ENCODE peak calls at places on chromosomes 16 and 17, in ten cellular contexts. T is choroid plexus epithelial cell; G is CD8-positive, alpha-beta memory T cell; C is endothelial cell of umbilical vein; R is aorta; M is heart left ventricle; F is A549; Q is CD4-positive, CD25-positive, alpha-beta regulatory T cell; D is heart right ventricle; U is left ventricle myocardium inferior. W is an unnamed sample.

GRCh38 chr17:17181666-17182600 is 24.2 kb downstream of the PLD6 start:
- DNase-seq in T (no peak), G (no peak), C (no peak), R (no peak), M (no peak), F (no peak), Q (no peak), D (no peak), U (no peak), W (peak)

GRCh38 chr16:83887088-83887487 is 11.8 kb upstream of the MLYCD start:
- DNase-seq in T (peak), G (no peak), C (no peak), R (no peak), M (no peak), F (peak), Q (no peak), D (no peak), U (no peak), W (no peak)

GRCh38 chr17:37672545-37673078 is 29.4 kb upstream of the DDX52 start:
- DNase-seq in T (no peak), G (no peak), C (no peak), R (no peak), M (no peak), F (no peak), Q (no peak), D (no peak), U (no peak), W (no peak)

GRCh38 chr17:78267257-78268073 is 36.0 kb downstream of the TMEM235 start:
- DNase-seq in T (no peak), G (peak), C (no peak), R (peak), M (no peak), F (no peak), Q (no peak), D (no peak), U (no peak), W (no peak)

GRCh38 chr17:77372444-77373297 is 231.9 kb downstream of the SEC14L1 start:
- DNase-seq in T (peak), G (peak), C (peak), R (peak), M (peak), F (no peak), Q (peak), D (peak), U (peak), W (peak)

GRCh38 chr16:49116873-49117272 is 164.8 kb downstream of the CBLN1 start:
- DNase-seq in T (no peak), G (no peak), C (no peak), R (no peak), M (no peak), F (no peak), Q (no peak), D (no peak), U (no peak), W (no peak)

GRCh38 chr17:9874722-9875121 is 30.3 kb downstream of the RCVRN start:
- DNase-seq in T (no peak), G (no peak), C (no peak), R (no peak), M (no peak), F (peak), Q (no peak), D (no peak), U (no peak), W (no peak)

GRCh38 chr16:87431926-87432325 is 39.8 kb downstream of the MAP1LC3B start:
- DNase-seq in T (peak), G (no peak), C (no peak), R (no peak), M (no peak), F (no peak), Q (no peak), D (no peak), U (no peak), W (no peak)

GRCh38 chr17:81831957-81832607 is 1.0 kb downstream of the MCRIP1 start:
- DNase-seq in T (no peak), G (peak), C (no peak), R (no peak), M (peak), F (no peak), Q (peak), D (no peak), U (no peak), W (peak)

GRCh38 chr17:18040287-18040858 is 1.2 kb downstream of the GID4 start:
- DNase-seq in T (no peak), G (no peak), C (no peak), R (no peak), M (no peak), F (no peak), Q (no peak), D (no peak), U (no peak), W (no peak)

GRCh38 chr17:42198897-42199296 is 4.6 kb upstream of the GHDC start:
- DNase-seq in T (no peak), G (no peak), C (no peak), R (no peak), M (no peak), F (no peak), Q (no peak), D (no peak), U (no peak), W (no peak)

GRCh38 chr17:235831-236640 is 54.6 kb upstream of the DOC2B start:
- DNase-seq in T (no peak), G (peak), C (no peak), R (peak), M (peak), F (no peak), Q (no peak), D (no peak), U (peak), W (no peak)

GRCh38 chr16:58306327-58306726 is 11.5 kb upstream of the PRSS54 start:
- DNase-seq in T (peak), G (peak), C (peak), R (no peak), M (no peak), F (peak), Q (peak), D (no peak), U (no peak), W (peak)

GRCh38 chr16:89407282-89407924 is 83.0 kb downstream of the ANKRD11 start:
- DNase-seq in T (no peak), G (no peak), C (peak), R (peak), M (no peak), F (no peak), Q (no peak), D (no peak), U (no peak), W (peak)

GRCh38 chr17:59695943-59696681 is 11.1 kb downstream of the PTRH2 start:
- DNase-seq in T (peak), G (no peak), C (no peak), R (no peak), M (no peak), F (peak), Q (no peak), D (no peak), U (no peak), W (no peak)

GRCh38 chr16:80852261-80852872 is 48.0 kb upstream of the CDYL2 start:
- DNase-seq in T (peak), G (no peak), C (peak), R (no peak), M (no peak), F (peak), Q (no peak), D (no peak), U (no peak), W (peak)

GRCh38 chr17:64647817-64648216 is 14.3 kb downstream of the SMURF2 start:
- DNase-seq in T (no peak), G (no peak), C (no peak), R (no peak), M (no peak), F (no peak), Q (no peak), D (no peak), U (no peak), W (no peak)

GRCh38 chr17:42337442-42337841 is 49.1 kb downstream of the STAT5A start:
- DNase-seq in T (peak), G (peak), C (no peak), R (no peak), M (no peak), F (no peak), Q (no peak), D (no peak), U (no peak), W (peak)

GRCh38 chr17:14428640-14429029 is 127.8 kb downstream of the HS3ST3B1 start:
- DNase-seq in T (no peak), G (peak), C (no peak), R (no peak), M (no peak), F (no peak), Q (no peak), D (no peak), U (no peak), W (peak)

GRCh38 chr16:77775911-77776909 is 12.2 kb upstream of the VAT1L start:
- DNase-seq in T (peak), G (no peak), C (no peak), R (no peak), M (no peak), F (no peak), Q (no peak), D (no peak), U (no peak), W (no peak)

GRCh38 chr17:62105861-62106260 is 40.8 kb upstream of the MED13 start:
- DNase-seq in T (no peak), G (no peak), C (no peak), R (no peak), M (no peak), F (no peak), Q (no peak), D (no peak), U (no peak), W (no peak)

GRCh38 chr16:72552675-72553074 is 380.7 kb upstream of the PMFBP1 start:
- DNase-seq in T (peak), G (no peak), C (no peak), R (no peak), M (no peak), F (no peak), Q (no peak), D (no peak), U (no peak), W (no peak)

GRCh38 chr16:84136331-84137125 is 8.4 kb downstream of the HSDL1 start:
- DNase-seq in T (peak), G (no peak), C (no peak), R (no peak), M (no peak), F (no peak), Q (no peak), D (no peak), U (no peak), W (no peak)

GRCh38 chr17:30952645-30953393 is 18.0 kb upstream of the RNF135 start:
- DNase-seq in T (no peak), G (peak), C (no peak), R (peak), M (peak), F (no peak), Q (no peak), D (no peak), U (no peak), W (no peak)

GRCh38 chr17:72370819-72371218 is 250.0 kb downstream of the SOX9 start:
- DNase-seq in T (peak), G (no peak), C (no peak), R (no peak), M (no peak), F (peak), Q (no peak), D (no peak), U (no peak), W (no peak)

GRCh38 chr17:50511058-50511457 is 2.8 kb downstream of the MYCBPAP start:
- DNase-seq in T (peak), G (peak), C (no peak), R (no peak), M (no peak), F (no peak), Q (peak), D (no peak), U (no peak), W (no peak)

GRCh38 chr17:43444223-43445008 is 39.4 kb upstream of the DHX8 start:
- DNase-seq in T (peak), G (no peak), C (no peak), R (no peak), M (no peak), F (no peak), Q (no peak), D (no peak), U (no peak), W (no peak)

GRCh38 chr16:52852978-52853377 is 199.7 kb downstream of the CHD9NB start:
- DNase-seq in T (no peak), G (no peak), C (no peak), R (no peak), M (no peak), F (no peak), Q (no peak), D (no peak), U (no peak), W (no peak)

GRCh38 chr16:50399411-50399810 is 30.6 kb upstream of the BRD7 start:
- DNase-seq in T (no peak), G (no peak), C (no peak), R (no peak), M (no peak), F (no peak), Q (no peak), D (no peak), U (no peak), W (no peak)

GRCh38 chr17:7034955-7035590 is 742 bp upstream of the SLC16A13 start:
- DNase-seq in T (no peak), G (peak), C (peak), R (no peak), M (no peak), F (no peak), Q (no peak), D (peak), U (no peak), W (peak)

GRCh38 chr17:77436058-77436442 is 295.3 kb downstream of the SEC14L1 start:
- DNase-seq in T (no peak), G (no peak), C (peak), R (no peak), M (peak), F (no peak), Q (no peak), D (peak), U (peak), W (no peak)

GRCh38 chr16:84684592-84684965 is 15.2 kb upstream of the USP10 start:
- DNase-seq in T (no peak), G (no peak), C (no peak), R (no peak), M (no peak), F (no peak), Q (no peak), D (no peak), U (no peak), W (no peak)

GRCh38 chr16:22898131-22898530 is 84.2 kb downstream of the HS3ST2 start:
- DNase-seq in T (no peak), G (no peak), C (no peak), R (no peak), M (no peak), F (no peak), Q (no peak), D (no peak), U (no peak), W (no peak)

GRCh38 chr17:17545031-17545820 is 46.3 kb downstream of the PEMT start:
- DNase-seq in T (peak), G (no peak), C (no peak), R (no peak), M (peak), F (no peak), Q (no peak), D (no peak), U (no peak), W (no peak)

GRCh38 chr16:50213939-50214519 is 52.3 kb upstream of the ADCY7 start:
- DNase-seq in T (peak), G (no peak), C (peak), R (no peak), M (no peak), F (peak), Q (no peak), D (no peak), U (no peak), W (peak)

GRCh38 chr16:85423186-85423550 is 190.0 kb upstream of the GSE1 start:
- DNase-seq in T (no peak), G (peak), C (no peak), R (peak), M (no peak), F (no peak), Q (no peak), D (no peak), U (peak), W (no peak)

GRCh38 chr17:57102122-57102521 is 17.1 kb downstream of the AKAP1 start:
- DNase-seq in T (no peak), G (no peak), C (no peak), R (no peak), M (no peak), F (no peak), Q (no peak), D (no peak), U (no peak), W (peak)

GRCh38 chr16:6524501-6524900 is 808.1 kb upstream of the RBFOX1 start:
- DNase-seq in T (no peak), G (no peak), C (no peak), R (no peak), M (no peak), F (no peak), Q (no peak), D (no peak), U (no peak), W (no peak)

GRCh38 chr17:7136266-7136877 is 21.8 kb upstream of the ASGR2 start:
- DNase-seq in T (peak), G (peak), C (peak), R (peak), M (peak), F (peak), Q (peak), D (peak), U (peak), W (peak)

GRCh38 chr17:72119963-72120877 is 600 bp upstream of the SOX9 start:
- DNase-seq in T (peak), G (no peak), C (no peak), R (no peak), M (peak), F (no peak), Q (no peak), D (peak), U (peak), W (no peak)

GRCh38 chr17:74812109-74812864 is 36.1 kb upstream of the NAT9 start:
- DNase-seq in T (peak), G (no peak), C (no peak), R (no peak), M (peak), F (no peak), Q (no peak), D (peak), U (peak), W (no peak)
- H3K4me3 ChIP-seq in T (no peak), G (no peak), C (no peak), R (no peak), M (peak), F (no peak), Q (no peak), D (peak), U (peak), W (no peak)

DNA sequence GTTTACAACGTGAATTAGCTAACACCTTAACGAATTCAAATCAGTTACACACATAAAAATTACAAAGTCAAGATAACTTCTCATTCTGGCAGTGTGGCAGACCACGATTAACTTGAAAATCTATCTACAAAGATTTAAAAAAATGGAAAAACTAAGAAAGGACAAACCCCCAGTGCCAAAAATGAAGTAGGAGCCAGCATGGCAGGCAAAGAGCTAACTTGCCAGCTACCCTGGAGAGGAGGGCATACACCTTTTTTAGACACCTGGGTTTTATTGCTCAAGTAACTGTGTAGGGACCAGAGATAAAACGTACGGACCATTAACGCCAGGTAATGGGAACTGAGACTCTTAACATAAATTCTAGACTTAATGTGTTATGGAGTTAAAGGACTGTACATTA is 2.5 kb downstream of the TAF15 start:
- DNase-seq in T (no peak), G (no peak), C (no peak), R (no peak), M (no peak), F (no peak), Q (no peak), D (no peak), U (no peak), W (no peak)
- H3K4me3 ChIP-seq in T (no peak), G (no peak), C (no peak), R (no peak), M (no peak), F (no peak), Q (peak), D (no peak), U (no peak), W (no peak)

DNA sequence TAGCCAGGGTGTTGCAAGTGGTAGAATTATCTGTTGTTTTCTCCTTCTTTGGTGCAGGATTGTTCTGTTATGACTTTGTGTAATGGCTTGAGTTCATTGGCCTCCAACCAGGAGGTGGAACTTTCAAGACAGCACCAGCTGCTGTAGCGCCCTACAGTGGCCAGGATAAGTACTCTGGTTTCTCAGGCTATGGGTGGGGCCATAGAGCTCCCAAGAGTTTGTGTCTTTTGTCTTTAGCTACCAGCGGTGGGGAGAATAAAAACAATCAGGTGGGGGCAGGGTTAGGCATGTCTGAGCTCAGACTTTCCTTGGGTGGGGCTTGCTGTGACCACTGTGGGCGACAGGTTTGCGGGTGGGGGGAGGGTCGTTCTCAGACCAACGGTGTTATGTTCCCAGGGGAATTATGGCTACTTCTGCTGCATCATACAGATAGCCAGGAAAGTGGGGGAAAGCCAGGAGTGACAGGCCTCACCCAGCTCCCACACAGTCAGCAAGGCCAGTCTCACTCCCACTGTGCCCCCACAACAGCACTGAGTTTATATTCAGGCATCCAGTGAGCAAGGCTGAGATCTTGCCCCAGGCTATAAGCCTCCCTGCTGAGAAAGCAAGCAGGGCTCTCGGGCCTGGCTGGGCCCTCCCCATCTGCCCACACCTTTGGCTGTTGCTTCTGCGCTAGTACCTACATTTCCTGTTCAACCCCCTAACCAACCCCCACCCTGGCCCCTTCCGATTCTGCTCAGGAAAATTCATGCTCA is 15.4 kb downstream of the ABCA10 start:
- DNase-seq in T (no peak), G (no peak), C (no peak), R (no peak), M (no peak), F (peak), Q (no peak), D (no peak), U (no peak), W (no peak)
- H3K4me3 ChIP-seq in T (no peak), G (no peak), C (no peak), R (no peak), M (no peak), F (no peak), Q (no peak), D (no peak), U (no peak), W (no peak)

DNA sequence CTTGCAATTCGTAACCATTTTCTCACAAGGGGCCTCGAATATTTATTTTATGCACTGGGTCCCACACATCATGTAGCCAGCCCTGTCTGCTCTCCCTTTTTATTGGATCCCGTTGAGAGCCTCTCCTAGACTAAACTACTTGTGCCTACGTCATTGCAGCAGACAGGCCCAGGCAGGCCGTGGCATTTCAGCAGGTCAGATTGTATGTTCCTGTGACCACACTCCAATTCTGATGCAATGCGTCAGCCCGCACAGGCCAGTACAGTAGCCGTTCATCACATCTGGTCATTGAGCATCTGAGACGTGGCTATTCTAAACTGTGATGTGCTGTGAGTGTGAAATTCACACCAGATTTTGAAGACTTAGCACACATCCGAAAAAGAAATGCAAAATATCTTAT is 42.2 kb downstream of the ABAT start:
- DNase-seq in T (no peak), G (no peak), C (no peak), R (no peak), M (no peak), F (no peak), Q (no peak), D (no peak), U (no peak), W (no peak)
- H3K4me3 ChIP-seq in T (no peak), G (no peak), C (no peak), R (no peak), M (no peak), F (no peak), Q (no peak), D (no peak), U (no peak), W (no peak)

DNA sequence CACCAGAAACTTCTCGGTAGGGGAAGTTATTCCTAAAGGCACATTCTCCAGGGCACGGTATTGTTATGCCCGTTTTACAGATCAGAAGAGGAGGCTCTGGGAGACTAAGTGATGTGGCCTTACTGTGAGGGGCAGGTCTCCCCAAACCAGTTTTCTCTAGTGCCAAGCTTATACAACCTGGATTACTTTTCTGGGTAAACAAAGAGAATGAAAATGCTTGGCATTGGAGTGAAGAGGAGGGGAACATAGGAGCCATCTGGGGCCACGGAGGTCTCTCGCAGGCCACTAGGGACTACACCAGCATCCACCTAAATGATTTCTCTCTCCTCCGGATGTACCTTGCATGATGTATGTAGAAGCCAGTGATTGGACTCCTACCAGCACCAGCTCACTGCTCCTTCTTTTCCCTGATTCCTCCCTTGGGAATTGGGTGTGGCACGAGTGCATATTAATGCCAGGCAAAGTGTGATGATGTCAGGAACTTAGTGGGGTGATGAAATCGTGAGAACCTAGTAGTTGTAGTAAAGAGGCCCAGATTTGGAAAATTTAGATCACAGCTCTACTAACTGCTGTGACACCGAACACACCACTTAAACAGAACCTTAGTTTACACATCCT is 687 bp downstream of the TOM1L1 start:
- DNase-seq in T (no peak), G (no peak), C (no peak), R (no peak), M (no peak), F (peak), Q (no peak), D (no peak), U (no peak), W (no peak)
- H3K4me3 ChIP-seq in T (peak), G (no peak), C (no peak), R (peak), M (peak), F (peak), Q (no peak), D (peak), U (peak), W (peak)